ENCODE peak calls at places on chromosomes 7 and 10, in ten cellular contexts. M is HL-60; K is SK-N-SH; W is AG09309; A is CD8-positive, alpha-beta T cell; D is bronchial epithelial cell; Y is endodermal cell; U is GM23248; Z is adrenal gland; N is heart right ventricle. B is an unnamed sample.

GRCh38 chr10:114172776-114173555 is 1.0 kb downstream of the CCDC186 start:
- DNase-seq in M (no peak), K (no peak), W (no peak), A (no peak), D (peak), Y (no peak), U (peak), Z (no peak), N (no peak), B (no peak)

GRCh38 chr10:51657481-51657880 is 41.9 kb downstream of the CSTF2T start:
- DNase-seq in M (no peak), K (no peak), W (no peak), A (no peak), D (no peak), Y (no peak), U (no peak), Z (no peak), N (no peak), B (no peak)

GRCh38 chr7:110051386-110051785 is 1039.5 kb upstream of the LRRN3 start:
- DNase-seq in M (no peak), K (peak), W (no peak), A (no peak), D (no peak), Y (no peak), U (no peak), Z (no peak), N (no peak), B (no peak)

GRCh38 chr10:17387861-17388503 is 66.4 kb downstream of the ST8SIA6 start:
- DNase-seq in M (no peak), K (peak), W (no peak), A (no peak), D (peak), Y (peak), U (no peak), Z (no peak), N (no peak), B (no peak)

GRCh38 chr7:18013936-18014335 is 13.7 kb downstream of the PRPS1L1 start:
- DNase-seq in M (no peak), K (no peak), W (no peak), A (no peak), D (peak), Y (no peak), U (peak), Z (no peak), N (no peak), B (no peak)

GRCh38 chr7:98956937-98957336 is 78.6 kb downstream of the TRRAP start:
- DNase-seq in M (no peak), K (no peak), W (no peak), A (no peak), D (no peak), Y (no peak), U (peak), Z (no peak), N (peak), B (no peak)

GRCh38 chr10:124145109-124145860 is 51.9 kb upstream of the CHST15 start:
- DNase-seq in M (peak), K (no peak), W (no peak), A (no peak), D (peak), Y (no peak), U (no peak), Z (peak), N (peak), B (no peak)

GRCh38 chr7:29422829-29423228 is 140.8 kb upstream of the PRR15 start:
- DNase-seq in M (no peak), K (no peak), W (no peak), A (no peak), D (no peak), Y (no peak), U (no peak), Z (no peak), N (no peak), B (no peak)

GRCh38 chr10:59324597-59324996 is 37.8 kb downstream of the FAM13C start:
- DNase-seq in M (no peak), K (no peak), W (no peak), A (no peak), D (no peak), Y (no peak), U (no peak), Z (no peak), N (no peak), B (no peak)

GRCh38 chr10:25501912-25502311 is 327.1 kb downstream of the GPR158 start:
- DNase-seq in M (no peak), K (no peak), W (no peak), A (no peak), D (no peak), Y (no peak), U (no peak), Z (no peak), N (no peak), B (no peak)

GRCh38 chr7:111756687-111757178 is 194.4 kb upstream of the IMMP2L start:
- DNase-seq in M (peak), K (no peak), W (no peak), A (no peak), D (no peak), Y (peak), U (peak), Z (no peak), N (peak), B (no peak)

GRCh38 chr7:96973986-96974385 is 31.4 kb upstream of the DLX6 start:
- DNase-seq in M (no peak), K (no peak), W (no peak), A (no peak), D (peak), Y (no peak), U (peak), Z (no peak), N (no peak), B (no peak)

GRCh38 chr7:76310102-76310957 is 7.9 kb downstream of the HSPB1 start:
- DNase-seq in M (no peak), K (peak), W (no peak), A (no peak), D (no peak), Y (no peak), U (no peak), Z (peak), N (no peak), B (no peak)

GRCh38 chr10:110433740-110434139 is 64.0 kb upstream of the DUSP5 start:
- DNase-seq in M (no peak), K (no peak), W (no peak), A (no peak), D (no peak), Y (peak), U (no peak), Z (no peak), N (no peak), B (no peak)

GRCh38 chr10:125761961-125762360 is 13.7 kb downstream of the MMP21 start:
- DNase-seq in M (no peak), K (no peak), W (no peak), A (no peak), D (no peak), Y (no peak), U (no peak), Z (no peak), N (no peak), B (no peak)

GRCh38 chr7:82264752-82265305 is 178.7 kb downstream of the CACNA2D1 start:
- DNase-seq in M (no peak), K (no peak), W (no peak), A (no peak), D (no peak), Y (no peak), U (no peak), Z (no peak), N (no peak), B (no peak)

GRCh38 chr10:104331208-104331838 is 6.9 kb downstream of the ITPRIP start:
- DNase-seq in M (no peak), K (no peak), W (no peak), A (no peak), D (peak), Y (peak), U (peak), Z (no peak), N (peak), B (no peak)

GRCh38 chr10:88831709-88832108 is 19.9 kb downstream of the ANKRD22 start:
- DNase-seq in M (no peak), K (no peak), W (no peak), A (peak), D (peak), Y (no peak), U (no peak), Z (no peak), N (no peak), B (peak)

GRCh38 chr7:88229302-88229870 is 9.5 kb upstream of the SRI start:
- DNase-seq in M (no peak), K (no peak), W (no peak), A (no peak), D (no peak), Y (no peak), U (no peak), Z (no peak), N (no peak), B (no peak)

GRCh38 chr10:14571866-14572507 is 202.7 kb downstream of the FAM107B start:
- DNase-seq in M (no peak), K (no peak), W (no peak), A (peak), D (peak), Y (no peak), U (peak), Z (peak), N (no peak), B (peak)

GRCh38 chr7:140003913-140004382 is 58.8 kb downstream of the PARP12 start:
- DNase-seq in M (peak), K (peak), W (no peak), A (no peak), D (peak), Y (peak), U (peak), Z (peak), N (no peak), B (peak)

GRCh38 chr7:92603089-92603445 is 12.9 kb upstream of the FAM133B start:
- DNase-seq in M (no peak), K (no peak), W (no peak), A (no peak), D (no peak), Y (no peak), U (no peak), Z (no peak), N (no peak), B (no peak)

GRCh38 chr7:84682543-84682942 is 488.0 kb upstream of the SEMA3A start:
- DNase-seq in M (no peak), K (no peak), W (no peak), A (no peak), D (no peak), Y (no peak), U (no peak), Z (no peak), N (no peak), B (no peak)

GRCh38 chr7:105896407-105896842 is 20.0 kb upstream of the ATXN7L1 start:
- DNase-seq in M (no peak), K (peak), W (no peak), A (no peak), D (no peak), Y (no peak), U (no peak), Z (no peak), N (no peak), B (no peak)

GRCh38 chr10:70576803-70577517 is 25.6 kb downstream of the PRF1 start:
- DNase-seq in M (no peak), K (no peak), W (no peak), A (no peak), D (peak), Y (no peak), U (peak), Z (no peak), N (no peak), B (no peak)

GRCh38 chr7:69395072-69395714 is 203.1 kb upstream of the AUTS2 start:
- DNase-seq in M (no peak), K (no peak), W (peak), A (no peak), D (no peak), Y (peak), U (peak), Z (no peak), N (no peak), B (no peak)

GRCh38 chr10:72796042-72796441 is 97.5 kb upstream of the OIT3 start:
- DNase-seq in M (no peak), K (no peak), W (no peak), A (no peak), D (peak), Y (no peak), U (peak), Z (no peak), N (no peak), B (no peak)

GRCh38 chr7:22629056-22629455 is 97.9 kb upstream of the IL6 start:
- DNase-seq in M (no peak), K (no peak), W (no peak), A (no peak), D (no peak), Y (peak), U (no peak), Z (no peak), N (no peak), B (no peak)

GRCh38 chr10:24469993-24470392 is 253.7 kb downstream of the ARHGAP21 start:
- DNase-seq in M (no peak), K (no peak), W (no peak), A (no peak), D (no peak), Y (no peak), U (no peak), Z (no peak), N (no peak), B (no peak)

GRCh38 chr10:11141571-11142091 is 124.0 kb downstream of the CELF2 start:
- DNase-seq in M (no peak), K (no peak), W (no peak), A (no peak), D (no peak), Y (no peak), U (no peak), Z (no peak), N (no peak), B (peak)

GRCh38 chr7:100884741-100885439 is 4.6 kb downstream of the UFSP1 start:
- DNase-seq in M (peak), K (peak), W (no peak), A (peak), D (no peak), Y (no peak), U (no peak), Z (no peak), N (no peak), B (no peak)

GRCh38 chr10:4684434-4684833 is 141.6 kb upstream of the AKR1E2 start:
- DNase-seq in M (no peak), K (no peak), W (no peak), A (no peak), D (peak), Y (no peak), U (peak), Z (no peak), N (no peak), B (no peak)

DNA sequence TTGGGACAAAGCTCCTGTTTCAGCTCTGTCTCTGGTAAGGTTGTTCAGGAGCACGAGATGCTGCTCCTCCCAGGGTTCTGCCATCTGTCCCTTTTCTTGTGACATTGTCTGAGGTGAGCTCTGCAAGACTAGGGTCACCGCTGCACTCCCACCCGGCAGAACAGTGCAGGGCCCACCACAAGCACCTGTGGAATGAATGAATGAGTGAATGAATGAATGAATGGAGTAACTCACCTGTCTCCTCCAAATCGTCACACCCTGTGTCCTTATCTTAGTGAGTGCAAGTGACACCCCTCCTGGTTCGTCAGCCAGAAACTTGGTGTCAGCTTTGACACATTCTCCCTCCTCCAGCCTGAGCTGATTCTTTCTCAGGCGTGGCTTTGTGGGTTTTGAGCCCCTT is 89.5 kb downstream of the BEND7 start:
- DNase-seq in M (no peak), K (no peak), W (no peak), A (no peak), D (no peak), Y (no peak), U (no peak), Z (no peak), N (no peak), B (no peak)
- H3K4me3 ChIP-seq in M (no peak), K (peak), W (no peak), A (no peak), D (no peak), Y (no peak), U (no peak), Z (no peak), N (no peak), B (no peak)

GRCh38 chr10:15718495-15719061 is 1.1 kb downstream of the ITGA8 start:
- DNase-seq in M (no peak), K (no peak), W (no peak), A (no peak), D (no peak), Y (no peak), U (no peak), Z (no peak), N (no peak), B (no peak)
- H3K4me3 ChIP-seq in M (no peak), K (no peak), W (peak), A (no peak), D (no peak), Y (peak), U (peak), Z (no peak), N (peak), B (no peak)

GRCh38 chr10:132630666-132631347 is 93.2 kb downstream of the INPP5A start:
- DNase-seq in M (no peak), K (no peak), W (no peak), A (no peak), D (no peak), Y (no peak), U (peak), Z (peak), N (peak), B (no peak)

GRCh38 chr10:132630156-132630555 is 92.6 kb downstream of the INPP5A start:
- DNase-seq in M (no peak), K (no peak), W (no peak), A (no peak), D (no peak), Y (no peak), U (no peak), Z (no peak), N (no peak), B (no peak)

GRCh38 chr10:132632851-132633684 is 95.5 kb downstream of the INPP5A start:
- DNase-seq in M (no peak), K (no peak), W (no peak), A (no peak), D (no peak), Y (no peak), U (peak), Z (no peak), N (no peak), B (no peak)

GRCh38 chr10:132632091-132632561 is 94.5 kb downstream of the INPP5A start:
- DNase-seq in M (no peak), K (no peak), W (no peak), A (no peak), D (no peak), Y (no peak), U (no peak), Z (no peak), N (peak), B (no peak)

DNA sequence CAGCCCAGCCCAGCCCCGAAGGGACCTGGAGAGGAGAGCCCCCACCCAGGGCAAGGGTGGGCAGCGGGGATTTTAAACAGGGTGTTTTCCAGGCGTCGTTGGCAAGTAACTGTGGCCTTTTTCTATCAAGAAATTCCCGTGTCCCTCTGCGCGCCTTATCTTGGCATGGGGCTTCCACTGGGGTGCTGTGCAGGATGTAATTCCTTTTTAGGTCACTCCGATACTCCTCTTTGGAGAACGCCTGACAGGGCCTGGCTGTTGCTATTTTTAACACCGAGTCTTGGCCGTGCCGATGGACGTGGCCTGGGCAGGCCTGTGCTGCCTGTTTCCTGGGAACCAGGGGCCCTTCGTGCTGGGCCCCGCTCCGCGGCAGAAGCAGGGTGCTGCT is 93.8 kb downstream of the INPP5A start:
- DNase-seq in M (no peak), K (no peak), W (no peak), A (no peak), D (peak), Y (no peak), U (peak), Z (peak), N (peak), B (no peak)
- H3K4me3 ChIP-seq in M (no peak), K (no peak), W (no peak), A (no peak), D (no peak), Y (no peak), U (no peak), Z (no peak), N (no peak), B (no peak)

DNA sequence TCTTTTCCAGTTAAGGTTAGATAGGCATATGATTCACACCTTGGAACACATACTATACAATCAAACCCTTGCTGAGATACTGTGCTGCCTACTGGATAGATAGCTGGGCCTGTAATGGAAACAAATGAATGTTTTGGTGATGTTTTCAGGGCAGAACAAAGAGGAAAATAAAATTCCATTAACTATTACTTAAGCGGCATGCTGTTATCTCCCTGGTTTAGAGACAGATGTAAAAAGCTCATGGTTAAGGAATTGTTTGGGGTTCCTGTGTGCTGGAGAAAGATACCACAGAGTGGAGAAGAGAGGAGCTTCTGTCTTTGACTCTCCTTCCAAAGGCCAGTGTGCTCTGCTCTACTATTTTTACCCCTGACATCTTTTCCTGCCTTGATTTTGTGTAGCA is 341.1 kb downstream of the PLXDC2 start:
- DNase-seq in M (no peak), K (no peak), W (no peak), A (no peak), D (no peak), Y (no peak), U (no peak), Z (no peak), N (no peak), B (no peak)
- H3K4me3 ChIP-seq in M (no peak), K (no peak), W (no peak), A (no peak), D (no peak), Y (no peak), U (no peak), Z (no peak), N (no peak), B (no peak)

DNA sequence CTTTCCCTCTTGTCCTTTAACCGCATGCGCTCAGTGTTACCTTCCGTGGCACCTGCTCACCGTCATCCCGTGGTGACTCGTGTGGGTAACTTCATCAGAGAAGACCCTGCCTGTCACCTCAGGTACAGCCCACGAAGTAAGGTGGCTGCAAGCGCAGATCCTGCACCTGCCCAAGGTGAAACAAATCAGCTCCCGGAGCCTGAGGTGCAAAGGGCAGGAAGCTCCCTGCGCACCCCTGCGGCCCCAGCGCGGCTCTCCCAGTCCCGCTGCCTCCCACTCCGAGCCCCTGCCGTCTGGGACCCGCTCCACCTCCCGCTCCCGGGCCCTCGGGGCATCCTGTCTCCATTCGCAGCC is 110.9 kb upstream of the LANCL2 start:
- DNase-seq in M (no peak), K (no peak), W (no peak), A (no peak), D (no peak), Y (no peak), U (no peak), Z (no peak), N (no peak), B (no peak)
- H3K4me3 ChIP-seq in M (no peak), K (peak), W (peak), A (peak), D (peak), Y (peak), U (peak), Z (no peak), N (peak), B (no peak)

DNA sequence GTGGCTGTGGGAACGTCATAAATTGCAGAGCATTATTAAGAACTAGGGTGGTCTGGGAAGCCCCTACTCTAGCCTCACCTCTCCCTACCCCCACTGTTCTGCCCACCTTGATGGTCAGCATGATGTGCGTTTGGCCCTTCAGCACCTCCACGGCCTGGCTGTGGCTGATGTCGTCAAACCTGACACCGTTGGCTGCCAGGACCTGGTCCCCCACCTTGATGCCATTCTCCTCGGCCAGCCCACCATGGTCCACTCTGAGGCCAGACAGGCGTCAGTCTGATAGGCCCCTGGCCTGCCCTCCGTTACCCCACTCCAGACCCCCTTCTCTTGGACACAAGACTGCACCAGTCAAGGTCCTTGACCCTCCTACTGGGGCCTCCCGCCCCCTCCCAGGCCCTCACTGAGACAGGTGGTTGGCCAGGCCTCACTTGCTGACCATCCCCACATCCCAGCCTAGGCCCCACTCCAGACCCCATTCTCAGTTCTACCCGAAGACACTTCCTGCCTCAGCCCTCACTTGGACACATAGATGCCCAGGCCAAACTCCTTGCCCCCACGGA is 9.2 kb downstream of the PDZD7 start:
- DNase-seq in M (no peak), K (no peak), W (no peak), A (no peak), D (no peak), Y (no peak), U (no peak), Z (no peak), N (no peak), B (no peak)
- H3K4me3 ChIP-seq in M (no peak), K (no peak), W (no peak), A (no peak), D (no peak), Y (no peak), U (no peak), Z (no peak), N (no peak), B (no peak)

GRCh38 chr7:66125052-66125694 is 10.5 kb downstream of the CRCP start:
- DNase-seq in M (no peak), K (peak), W (no peak), A (no peak), D (no peak), Y (no peak), U (no peak), Z (no peak), N (no peak), B (no peak)
- H3K4me3 ChIP-seq in M (no peak), K (no peak), W (no peak), A (no peak), D (no peak), Y (no peak), U (no peak), Z (no peak), N (no peak), B (no peak)

B was measured in Jurkat, Clone E6-1.